ENCODE peak calls at places on chromosomes 11 and 22, in four cellular contexts. F is stomach, I is A549, Z is trophoblast cell. E is an unnamed sample. For H3K4me1 and H3K9me3, the result is how much of the 10 kb centered on the place peaks cover.

GRCh38 chr22:37559901-37560681 is at the start of gene CDC42EP1:
- DNase-seq in Z (no peak), F (peak), I (peak), E (peak)

GRCh38 chr11:8426076-8426475 is 162.4 kb upstream of the LMO1 start:
- DNase-seq in Z (no peak), F (no peak), I (no peak), E (no peak)

GRCh38 chr22:38867124-38867455 is 4.9 kb downstream of the CBX6 start:
- DNase-seq in I (no peak), Z (no peak), F (no peak), E (no peak)

GRCh38 chr11:120229451-120230424 is 10.2 kb upstream of the POU2F3 start:
- DNase-seq in F (no peak), I (peak), Z (no peak), E (no peak)

GRCh38 chr11:118921121-118921928 is 4.4 kb downstream of the BCL9L start:
- DNase-seq in F (no peak), Z (peak), I (peak), E (peak)

GRCh38 chr11:8838248-8838647 is 72.7 kb upstream of the AKIP1 start:
- DNase-seq in F (no peak), I (no peak), Z (no peak), E (peak)

GRCh38 chr22:25013634-25014033 is 61.1 kb downstream of the KIAA1671 start:
- DNase-seq in I (no peak), Z (peak), F (no peak), E (peak)

GRCh38 chr22:41447435-41448188 is 1.0 kb upstream of the TOB2 start:
- DNase-seq in F (peak), I (peak), Z (peak), E (peak)

GRCh38 chr11:116331381-116331780 is 441.4 kb downstream of the BUD13 start:
- DNase-seq in F (no peak), Z (no peak), I (no peak), E (no peak)

GRCh38 chr22:47203554-47203991 is 441.1 kb downstream of the TBC1D22A start:
- DNase-seq in Z (no peak), I (no peak), F (peak), E (no peak)

GRCh38 chr11:10044618-10045017 is 249.4 kb downstream of the SBF2 start:
- DNase-seq in Z (no peak), F (no peak), I (peak), E (no peak)

GRCh38 chr11:79043726-79044125 is 397.1 kb downstream of the TENM4 start:
- DNase-seq in F (no peak), I (no peak), Z (no peak), E (no peak)

GRCh38 chr11:95507794-95508193 is 276.8 kb upstream of the SESN3 start:
- DNase-seq in F (no peak), I (no peak), Z (no peak), E (no peak)
- H3K27ac ChIP-seq in F (no peak), I (no peak), Z (no peak), E (no peak)

GRCh38 chr11:61886643-61887042 is 4.7 kb downstream of the FADS3 start:
- DNase-seq in F (no peak), Z (no peak), I (no peak), E (no peak)
- H3K4me1 ChIP-seq in F (under half), Z (under half), I (under half), E (under half)

GRCh38 chr22:29574762-29575450 is 6.0 kb downstream of the NIPSNAP1 start:
- DNase-seq in F (no peak), Z (no peak), I (no peak), E (no peak)
- H3K9me3 ChIP-seq in F (under half), Z (under half), I (under half), E (under half)

DNA sequence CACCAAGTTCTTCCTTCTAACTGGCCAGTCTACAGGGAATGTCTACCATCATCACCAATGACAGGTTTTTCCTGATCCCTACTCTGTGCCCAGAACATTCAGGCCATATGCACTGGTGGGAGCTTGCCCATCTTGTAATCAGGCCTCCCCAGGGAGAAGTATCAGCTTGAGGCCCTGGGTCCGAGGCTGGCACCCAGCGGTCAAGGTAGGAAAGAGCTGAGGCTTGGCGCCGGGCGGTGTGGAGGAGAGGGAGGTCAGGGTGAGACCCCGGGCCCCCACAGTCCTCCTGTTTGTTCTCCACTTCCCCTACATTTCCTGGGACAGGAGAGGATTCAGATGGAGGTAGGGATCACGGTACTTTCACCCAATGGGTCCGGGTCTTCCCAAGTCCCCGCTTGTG is 15.5 kb downstream of the TSKU start:
- DNase-seq in F (no peak), I (no peak), Z (no peak), E (no peak)
- H3K27ac ChIP-seq in F (peak), I (peak), Z (no peak), E (peak)

GRCh38 chr22:31631381-31631780 is 30.6 kb downstream of the PISD start:
- DNase-seq in F (no peak), I (no peak), Z (no peak), E (no peak)
- H3K4me1 ChIP-seq in F (half or more), I (under half), Z (under half), E (under half)

GRCh38 chr11:34706709-34707461 is 86.0 kb downstream of the EHF start:
- DNase-seq in I (no peak), Z (no peak), F (no peak), E (no peak)
- H3K9me3 ChIP-seq in I (under half), Z (under half), F (under half), E (under half)

GRCh38 chr11:102177974-102178631 is 67.9 kb downstream of the YAP1 start:
- DNase-seq in F (no peak), Z (peak), I (peak), E (no peak)
- H3K27ac ChIP-seq in F (peak), Z (peak), I (peak), E (peak)

GRCh38 chr22:40238425-40239344 is 61.0 kb downstream of the TNRC6B start:
- DNase-seq in Z (no peak), F (peak), I (peak), E (no peak)

GRCh38 chr22:40240671-40241070 is 62.9 kb downstream of the TNRC6B start:
- DNase-seq in I (no peak), F (no peak), Z (no peak), E (no peak)

GRCh38 chr22:40240160-40240559 is 62.4 kb downstream of the TNRC6B start:
- DNase-seq in F (no peak), I (no peak), Z (no peak), E (no peak)

GRCh38 chr22:40237788-40238424 is 60.2 kb downstream of the TNRC6B start:
- DNase-seq in Z (no peak), F (no peak), I (no peak), E (no peak)

GRCh38 chr22:40239345-40239683 is 61.6 kb downstream of the TNRC6B start:
- DNase-seq in F (no peak), Z (no peak), I (no peak), E (no peak)
- H3K4me1 ChIP-seq in F (half or more), Z (under half), I (under half), E (half or more)

E was measured in heart right ventricle.